ENCODE peak calls at places on chromosome 6, in nine cellular contexts. A is DND-41; Z is kidney tubule cell; T is GM20000; O is choroid plexus epithelial cell; H is stimulated activated CD8-positive, alpha-beta memory T cell treated with anti-CD3 and anti-CD28 coated beads, Interleukin-4, amount 100 ng/mL, for 24 hours; F is CD4-positive, alpha-beta T cell; I is kidney epithelial cell; X is RWPE1. Y is an unnamed sample.

GRCh38 chr6:169170583-169170955 is 83.1 kb downstream of the THBS2 start:
- DNase-seq in A (no peak), Z (no peak), T (no peak), O (no peak), H (no peak), F (no peak), I (no peak), X (no peak), Y (no peak)

GRCh38 chr6:127554435-127555006 is 22.5 kb upstream of the C6orf58 start:
- DNase-seq in A (peak), Z (peak), T (peak), O (peak), H (no peak), F (no peak), I (peak), X (peak), Y (peak)

GRCh38 chr6:10248378-10248843 is 166.5 kb downstream of the TFAP2A start:
- DNase-seq in A (no peak), Z (no peak), T (no peak), O (peak), H (no peak), F (no peak), I (no peak), X (no peak), Y (no peak)

GRCh38 chr6:37783025-37783825 is 36.3 kb upstream of the ZFAND3 start:
- DNase-seq in A (no peak), Z (peak), T (no peak), O (peak), H (no peak), F (no peak), I (no peak), X (no peak), Y (peak)

GRCh38 chr6:113805167-113805835 is 51.8 kb upstream of the MARCKS start:
- DNase-seq in A (no peak), Z (no peak), T (peak), O (no peak), H (no peak), F (no peak), I (no peak), X (no peak), Y (no peak)

GRCh38 chr6:105849741-105850140 is 236.4 kb upstream of the PRDM1 start:
- DNase-seq in A (no peak), Z (no peak), T (no peak), O (peak), H (no peak), F (no peak), I (no peak), X (no peak), Y (no peak)

GRCh38 chr6:13304101-13304500 is 24.2 kb downstream of the TBC1D7 start:
- DNase-seq in A (no peak), Z (no peak), T (no peak), O (peak), H (no peak), F (no peak), I (no peak), X (no peak), Y (no peak)

GRCh38 chr6:83067448-83068413 is at the start of gene DOP1A:
- DNase-seq in A (peak), Z (peak), T (peak), O (peak), H (peak), F (peak), I (peak), X (peak), Y (peak)

GRCh38 chr6:43862925-43863324 is 92.9 kb downstream of the VEGFA start:
- DNase-seq in A (no peak), Z (no peak), T (no peak), O (no peak), H (no peak), F (no peak), I (no peak), X (no peak), Y (peak)

GRCh38 chr6:63509652-63510352 is 62.5 kb upstream of the LOC128125822 start:
- DNase-seq in A (no peak), Z (peak), T (no peak), O (peak), H (no peak), F (no peak), I (no peak), X (no peak), Y (peak)

GRCh38 chr6:22149501-22150490 is 147.0 kb downstream of the PRL start:
- DNase-seq in A (peak), Z (peak), T (no peak), O (peak), H (no peak), F (no peak), I (peak), X (no peak), Y (no peak)

GRCh38 chr6:41033776-41034175 is 5.2 kb downstream of the UNC5CL start:
- DNase-seq in A (no peak), Z (no peak), T (no peak), O (no peak), H (no peak), F (no peak), I (no peak), X (no peak), Y (no peak)

GRCh38 chr6:52157301-52157930 is 28.8 kb upstream of the IL17A start:
- DNase-seq in A (no peak), Z (peak), T (peak), O (no peak), H (no peak), F (no peak), I (peak), X (no peak), Y (peak)

GRCh38 chr6:43926644-43927524 is 156.9 kb downstream of the VEGFA start:
- DNase-seq in A (peak), Z (peak), T (no peak), O (peak), H (no peak), F (no peak), I (peak), X (peak), Y (peak)

GRCh38 chr6:142387997-142388815 is 86.4 kb downstream of the ADGRG6 start:
- DNase-seq in A (no peak), Z (peak), T (peak), O (peak), H (no peak), F (no peak), I (no peak), X (peak), Y (peak)

GRCh38 chr6:105981002-105981887 is 104.9 kb upstream of the PRDM1 start:
- DNase-seq in A (no peak), Z (no peak), T (peak), O (peak), H (peak), F (peak), I (no peak), X (no peak), Y (peak)

GRCh38 chr6:2034256-2034655 is 211.1 kb downstream of the GMDS start:
- DNase-seq in A (no peak), Z (no peak), T (no peak), O (no peak), H (no peak), F (no peak), I (no peak), X (no peak), Y (no peak)

GRCh38 chr6:112235956-112236355 is 18.4 kb downstream of the LAMA4 start:
- DNase-seq in A (no peak), Z (peak), T (no peak), O (peak), H (peak), F (no peak), I (no peak), X (no peak), Y (peak)

GRCh38 chr6:166757226-166758135 is 130.4 kb upstream of the RPS6KA2 start:
- DNase-seq in A (peak), Z (peak), T (no peak), O (peak), H (no peak), F (no peak), I (peak), X (peak), Y (peak)

GRCh38 chr6:12749531-12750379 is 33.2 kb downstream of the PHACTR1 start:
- DNase-seq in A (no peak), Z (peak), T (peak), O (no peak), H (no peak), F (no peak), I (no peak), X (no peak), Y (no peak)

Y was measured in epithelial cell of esophagus.